ENCODE peak calls at places on chromosome 7, in six cellular contexts. A is Calu3; C is NCI-H1092 treated with DMSO at 0.1 percent for 48 hours; G is fibroblast of the aortic adventitia; L is activated CD4-positive, CD25-positive, alpha-beta regulatory T cell; M is activated T-helper 1 cell treated with anti-CD3 and anti-CD28 coated beads, Interleukin-2, amount 50 U/mL, for 16 hours. J is an unnamed sample.

GRCh38 chr7:121301441-121302213 is 27.2 kb upstream of the WNT16 start:
- DNase-seq in A (no peak), C (no peak), G (peak), L (no peak), M (no peak), J (no peak)

GRCh38 chr7:148031816-148032215 is 558.8 kb upstream of the C7orf33 start:
- DNase-seq in A (no peak), C (no peak), G (no peak), L (no peak), M (no peak), J (no peak)

GRCh38 chr7:42227523-42227922 is 9.5 kb downstream of the GLI3 start:
- DNase-seq in A (no peak), C (no peak), G (no peak), L (no peak), M (no peak), J (no peak)

GRCh38 chr7:158541330-158542010 is 46.2 kb downstream of the PTPRN2 start:
- DNase-seq in A (no peak), C (no peak), G (no peak), L (no peak), M (no peak), J (no peak)

GRCh38 chr7:44158873-44159631 is 17.9 kb upstream of the MYL7 start:
- DNase-seq in A (no peak), C (no peak), G (no peak), L (no peak), M (no peak), J (no peak)

GRCh38 chr7:87354749-87355148 is 9.3 kb downstream of the CROT start:
- DNase-seq in A (no peak), C (no peak), G (peak), L (no peak), M (no peak), J (no peak)

GRCh38 chr7:132825932-132826480 is 249.7 kb upstream of the PLXNA4 start:
- DNase-seq in A (no peak), C (no peak), G (no peak), L (no peak), M (no peak), J (no peak)

GRCh38 chr7:31702354-31702753 is 15.3 kb downstream of the PPP1R17 start:
- DNase-seq in A (no peak), C (no peak), G (no peak), L (no peak), M (no peak), J (no peak)

GRCh38 chr7:21261627-21262564 is 166.0 kb upstream of the SP4 start:
- DNase-seq in A (peak), C (peak), G (peak), L (peak), M (peak), J (peak)

GRCh38 chr7:36615877-36616276 is 108.4 kb downstream of the AOAH start:
- DNase-seq in A (no peak), C (no peak), G (no peak), L (no peak), M (no peak), J (no peak)

GRCh38 chr7:99468336-99468918 is 2.5 kb upstream of the ATP5MF start:
- DNase-seq in A (no peak), C (no peak), G (no peak), L (no peak), M (no peak), J (no peak)

GRCh38 chr7:27897001-27897400 is 157.0 kb downstream of the TAX1BP1 start:
- DNase-seq in A (peak), C (no peak), G (no peak), L (no peak), M (no peak), J (no peak)

GRCh38 chr7:157932498-157933218 is 595.9 kb downstream of the DNAJB6 start:
- DNase-seq in A (no peak), C (no peak), G (no peak), L (no peak), M (no peak), J (peak)

GRCh38 chr7:45178241-45179225 is 20.9 kb downstream of the RAMP3 start:
- DNase-seq in A (peak), C (no peak), G (no peak), L (no peak), M (no peak), J (no peak)

GRCh38 chr7:76011437-76011836 is 17.0 kb upstream of the TMEM120A start:
- DNase-seq in A (no peak), C (no peak), G (peak), L (no peak), M (no peak), J (no peak)

GRCh38 chr7:2508327-2509231 is 11.0 kb upstream of the LFNG start:
- DNase-seq in A (peak), C (no peak), G (no peak), L (peak), M (peak), J (no peak)

GRCh38 chr7:12127490-12127889 is 83.6 kb upstream of the TMEM106B start:
- DNase-seq in A (no peak), C (no peak), G (peak), L (no peak), M (no peak), J (peak)

GRCh38 chr7:137096607-137097006 is 228.2 kb downstream of the CHRM2 start:
- DNase-seq in A (no peak), C (no peak), G (peak), L (no peak), M (no peak), J (no peak)

GRCh38 chr7:37359662-37360444 is 88.8 kb downstream of the ELMO1 start:
- DNase-seq in A (no peak), C (no peak), G (no peak), L (no peak), M (no peak), J (no peak)

GRCh38 chr7:98923512-98923911 is 45.2 kb downstream of the TRRAP start:
- DNase-seq in A (no peak), C (no peak), G (no peak), L (no peak), M (no peak), J (no peak)

GRCh38 chr7:99365318-99366141 is 9.0 kb upstream of the ARPC1B start:
- DNase-seq in A (peak), C (no peak), G (no peak), L (peak), M (peak), J (no peak)

GRCh38 chr7:66047426-66047825 is 28.2 kb upstream of the ASL start:
- DNase-seq in A (no peak), C (no peak), G (peak), L (no peak), M (no peak), J (no peak)

GRCh38 chr7:13727279-13727678 is 262.2 kb downstream of the ETV1 start:
- DNase-seq in A (no peak), C (no peak), G (peak), L (no peak), M (no peak), J (no peak)

GRCh38 chr7:44796034-44796503 is 412 bp upstream of the PPIA start:
- DNase-seq in A (no peak), C (peak), G (peak), L (no peak), M (no peak), J (peak)

GRCh38 chr7:128954830-128955797 is 17.4 kb downstream of the IRF5 start:
- DNase-seq in A (no peak), C (no peak), G (peak), L (no peak), M (no peak), J (no peak)

GRCh38 chr7:108012499-108013430 is 9.8 kb upstream of the LAMB1 start:
- DNase-seq in A (no peak), C (peak), G (peak), L (no peak), M (no peak), J (no peak)

GRCh38 chr7:70857793-70858545 is 274.0 kb upstream of the GALNT17 start:
- DNase-seq in A (no peak), C (no peak), G (no peak), L (no peak), M (no peak), J (no peak)

GRCh38 chr7:104137511-104137910 is 70.3 kb downstream of the ORC5 start:
- DNase-seq in A (no peak), C (no peak), G (no peak), L (no peak), M (no peak), J (no peak)

GRCh38 chr7:15174470-15174869 is 271.9 kb upstream of the DGKB start:
- DNase-seq in A (no peak), C (no peak), G (peak), L (no peak), M (no peak), J (no peak)

GRCh38 chr7:135716677-135717238 is 11.2 kb downstream of the SLC13A4 start:
- DNase-seq in A (no peak), C (peak), G (peak), L (no peak), M (no peak), J (peak)

GRCh38 chr7:105849122-105849855 is 27.1 kb downstream of the ATXN7L1 start:
- DNase-seq in A (no peak), C (no peak), G (no peak), L (peak), M (peak), J (no peak)

GRCh38 chr7:2660359-2661095 is 27.5 kb upstream of the AMZ1 start:
- DNase-seq in A (no peak), C (no peak), G (no peak), L (no peak), M (no peak), J (no peak)

GRCh38 chr7:114823290-114823689 is 98.6 kb upstream of the MDFIC start:
- DNase-seq in A (no peak), C (no peak), G (peak), L (no peak), M (no peak), J (no peak)

GRCh38 chr7:141097430-141097829 is 23.6 kb downstream of the TMEM178B start:
- DNase-seq in A (no peak), C (no peak), G (peak), L (no peak), M (no peak), J (no peak)

GRCh38 chr7:93877742-93878141 is 12.8 kb downstream of the TFPI2 start:
- DNase-seq in A (no peak), C (no peak), G (peak), L (no peak), M (no peak), J (no peak)